ENCODE peak calls at places on chromosomes 6 and 20, in seven cellular contexts. One of them, this sample, is unnamed.
A peak's percentile ranks its signal among the peaks of the same experiment; 100 is the strongest.

GRCh38 chr6:153790048-153790447 is 249.0 kb upstream of the OPRM1 start:
- DNase-seq in H7: peak; percentile 6
- DNase-seq in T-cell: no peak
- DNase-seq in stimulated activated naive CD8-positive, alpha-beta T cell treated with anti-CD3 and anti-CD28 coated beads, Interleukin-15, Interleukin-2, amounts not matched to agents 100 U/mL and 50 U/mL, for 24 hours: no peak
- DNase-seq in Calu3: peak; percentile 23
- DNase-seq in activated CD4-positive, alpha-beta T cell treated with anti-CD3 and anti-CD28 coated beads for 36 hours: no peak
- DNase-seq in foreskin melanocyte: peak; percentile 92
- DNase-seq in this sample: no peak

GRCh38 chr20:20318318-20319161 is 49.4 kb upstream of the INSM1 start:
- DNase-seq in H7: no peak
- DNase-seq in foreskin melanocyte: no peak
- DNase-seq in activated CD4-positive, alpha-beta T cell treated with anti-CD3 and anti-CD28 coated beads for 36 hours: no peak
- DNase-seq in stimulated activated naive CD8-positive, alpha-beta T cell treated with anti-CD3 and anti-CD28 coated beads, Interleukin-15, Interleukin-2, amounts not matched to agents 100 U/mL and 50 U/mL, for 24 hours: no peak
- DNase-seq in Calu3: no peak
- DNase-seq in T-cell: no peak
- DNase-seq in this sample: no peak

GRCh38 chr20:33441142-33441955 is 2.2 kb downstream of the SNTA1 start:
- DNase-seq in Calu3: no peak
- DNase-seq in foreskin melanocyte: no peak
- DNase-seq in H7: peak; percentile 40
- DNase-seq in activated CD4-positive, alpha-beta T cell treated with anti-CD3 and anti-CD28 coated beads for 36 hours: no peak
- DNase-seq in T-cell: no peak
- DNase-seq in stimulated activated naive CD8-positive, alpha-beta T cell treated with anti-CD3 and anti-CD28 coated beads, Interleukin-15, Interleukin-2, amounts not matched to agents 100 U/mL and 50 U/mL, for 24 hours: no peak
- DNase-seq in this sample: no peak

GRCh38 chr6:1091905-1092304 is 220.0 kb upstream of the FOXQ1 start:
- DNase-seq in foreskin melanocyte: no peak
- DNase-seq in Calu3: no peak
- DNase-seq in activated CD4-positive, alpha-beta T cell treated with anti-CD3 and anti-CD28 coated beads for 36 hours: no peak
- DNase-seq in stimulated activated naive CD8-positive, alpha-beta T cell treated with anti-CD3 and anti-CD28 coated beads, Interleukin-15, Interleukin-2, amounts not matched to agents 100 U/mL and 50 U/mL, for 24 hours: no peak
- DNase-seq in H7: no peak
- DNase-seq in T-cell: no peak
- DNase-seq in this sample: no peak

GRCh38 chr6:106084106-106084963 is 1.8 kb upstream of the PRDM1 start:
- DNase-seq in H7: peak; percentile 70
- DNase-seq in T-cell: no peak
- DNase-seq in stimulated activated naive CD8-positive, alpha-beta T cell treated with anti-CD3 and anti-CD28 coated beads, Interleukin-15, Interleukin-2, amounts not matched to agents 100 U/mL and 50 U/mL, for 24 hours: no peak
- DNase-seq in Calu3: no peak
- DNase-seq in foreskin melanocyte: no peak
- DNase-seq in activated CD4-positive, alpha-beta T cell treated with anti-CD3 and anti-CD28 coated beads for 36 hours: no peak
- DNase-seq in this sample: peak; percentile 33

GRCh38 chr6:14924126-14925024 is 321.5 kb upstream of the JARID2 start:
- DNase-seq in activated CD4-positive, alpha-beta T cell treated with anti-CD3 and anti-CD28 coated beads for 36 hours: no peak
- DNase-seq in Calu3: no peak
- DNase-seq in T-cell: no peak
- DNase-seq in foreskin melanocyte: no peak
- DNase-seq in H7: peak; percentile 67
- DNase-seq in stimulated activated naive CD8-positive, alpha-beta T cell treated with anti-CD3 and anti-CD28 coated beads, Interleukin-15, Interleukin-2, amounts not matched to agents 100 U/mL and 50 U/mL, for 24 hours: no peak
- DNase-seq in this sample: no peak

GRCh38 chr6:26534681-26535465 is 3.3 kb upstream of the HMGN4 start:
- DNase-seq in activated CD4-positive, alpha-beta T cell treated with anti-CD3 and anti-CD28 coated beads for 36 hours: no peak
- DNase-seq in T-cell: no peak
- DNase-seq in H7: no peak
- DNase-seq in Calu3: no peak
- DNase-seq in stimulated activated naive CD8-positive, alpha-beta T cell treated with anti-CD3 and anti-CD28 coated beads, Interleukin-15, Interleukin-2, amounts not matched to agents 100 U/mL and 50 U/mL, for 24 hours: no peak
- DNase-seq in foreskin melanocyte: no peak
- DNase-seq in this sample: no peak

GRCh38 chr6:139547082-139547776 is 172.8 kb upstream of the CITED2 start:
- DNase-seq in Calu3: no peak
- DNase-seq in activated CD4-positive, alpha-beta T cell treated with anti-CD3 and anti-CD28 coated beads for 36 hours: no peak
- DNase-seq in foreskin melanocyte: no peak
- DNase-seq in H7: no peak
- DNase-seq in stimulated activated naive CD8-positive, alpha-beta T cell treated with anti-CD3 and anti-CD28 coated beads, Interleukin-15, Interleukin-2, amounts not matched to agents 100 U/mL and 50 U/mL, for 24 hours: no peak
- DNase-seq in T-cell: no peak
- DNase-seq in this sample: no peak

GRCh38 chr20:54321688-54322087 is 113.8 kb downstream of the PFDN4 start:
- DNase-seq in H7: no peak
- DNase-seq in activated CD4-positive, alpha-beta T cell treated with anti-CD3 and anti-CD28 coated beads for 36 hours: no peak
- DNase-seq in Calu3: no peak
- DNase-seq in T-cell: no peak
- DNase-seq in stimulated activated naive CD8-positive, alpha-beta T cell treated with anti-CD3 and anti-CD28 coated beads, Interleukin-15, Interleukin-2, amounts not matched to agents 100 U/mL and 50 U/mL, for 24 hours: no peak
- DNase-seq in foreskin melanocyte: no peak
- DNase-seq in this sample: no peak

GRCh38 chr6:148166339-148166949 is 176.2 kb upstream of the SASH1 start:
- DNase-seq in Calu3: no peak
- DNase-seq in activated CD4-positive, alpha-beta T cell treated with anti-CD3 and anti-CD28 coated beads for 36 hours: no peak
- DNase-seq in H7: peak; percentile 28
- DNase-seq in foreskin melanocyte: peak; percentile 61
- DNase-seq in T-cell: no peak
- DNase-seq in stimulated activated naive CD8-positive, alpha-beta T cell treated with anti-CD3 and anti-CD28 coated beads, Interleukin-15, Interleukin-2, amounts not matched to agents 100 U/mL and 50 U/mL, for 24 hours: no peak
- DNase-seq in this sample: no peak

GRCh38 chr20:59084041-59084841 is 41.7 kb upstream of the PRELID3B start:
- DNase-seq in stimulated activated naive CD8-positive, alpha-beta T cell treated with anti-CD3 and anti-CD28 coated beads, Interleukin-15, Interleukin-2, amounts not matched to agents 100 U/mL and 50 U/mL, for 24 hours: no peak
- DNase-seq in activated CD4-positive, alpha-beta T cell treated with anti-CD3 and anti-CD28 coated beads for 36 hours: no peak
- DNase-seq in T-cell: no peak
- DNase-seq in Calu3: no peak
- DNase-seq in foreskin melanocyte: no peak
- DNase-seq in H7: no peak
- DNase-seq in this sample: no peak

GRCh38 chr6:21188505-21189223 is 404.9 kb upstream of the SOX4 start:
- DNase-seq in stimulated activated naive CD8-positive, alpha-beta T cell treated with anti-CD3 and anti-CD28 coated beads, Interleukin-15, Interleukin-2, amounts not matched to agents 100 U/mL and 50 U/mL, for 24 hours: no peak
- DNase-seq in H7: no peak
- DNase-seq in T-cell: no peak
- DNase-seq in Calu3: no peak
- DNase-seq in foreskin melanocyte: peak; percentile 99
- DNase-seq in activated CD4-positive, alpha-beta T cell treated with anti-CD3 and anti-CD28 coated beads for 36 hours: no peak
- DNase-seq in this sample: no peak

GRCh38 chr20:35773154-35773751 is 1.4 kb downstream of the PHF20 start:
- DNase-seq in T-cell: peak; percentile 24
- DNase-seq in H7: peak; percentile 32
- DNase-seq in foreskin melanocyte: no peak
- DNase-seq in activated CD4-positive, alpha-beta T cell treated with anti-CD3 and anti-CD28 coated beads for 36 hours: peak; percentile 56
- DNase-seq in stimulated activated naive CD8-positive, alpha-beta T cell treated with anti-CD3 and anti-CD28 coated beads, Interleukin-15, Interleukin-2, amounts not matched to agents 100 U/mL and 50 U/mL, for 24 hours: peak; percentile 36
- DNase-seq in Calu3: no peak
- DNase-seq in this sample: no peak

GRCh38 chr20:51497542-51498467 is 44.7 kb downstream of the NFATC2 start:
- DNase-seq in H7: no peak
- DNase-seq in activated CD4-positive, alpha-beta T cell treated with anti-CD3 and anti-CD28 coated beads for 36 hours: peak; percentile 78
- DNase-seq in foreskin melanocyte: peak; percentile 100
- DNase-seq in Calu3: no peak
- DNase-seq in T-cell: no peak
- DNase-seq in stimulated activated naive CD8-positive, alpha-beta T cell treated with anti-CD3 and anti-CD28 coated beads, Interleukin-15, Interleukin-2, amounts not matched to agents 100 U/mL and 50 U/mL, for 24 hours: peak; percentile 65
- DNase-seq in this sample: no peak

GRCh38 chr20:33656783-33657703 is 5.1 kb upstream of the C20orf144 start:
- DNase-seq in activated CD4-positive, alpha-beta T cell treated with anti-CD3 and anti-CD28 coated beads for 36 hours: no peak
- DNase-seq in Calu3: no peak
- DNase-seq in H7: peak; percentile 47
- DNase-seq in T-cell: no peak
- DNase-seq in stimulated activated naive CD8-positive, alpha-beta T cell treated with anti-CD3 and anti-CD28 coated beads, Interleukin-15, Interleukin-2, amounts not matched to agents 100 U/mL and 50 U/mL, for 24 hours: no peak
- DNase-seq in foreskin melanocyte: no peak
- DNase-seq in this sample: no peak

GRCh38 chr6:63858691-63859090 is 223.1 kb downstream of the PHF3 start:
- DNase-seq in foreskin melanocyte: no peak
- DNase-seq in H7: no peak
- DNase-seq in activated CD4-positive, alpha-beta T cell treated with anti-CD3 and anti-CD28 coated beads for 36 hours: no peak
- DNase-seq in stimulated activated naive CD8-positive, alpha-beta T cell treated with anti-CD3 and anti-CD28 coated beads, Interleukin-15, Interleukin-2, amounts not matched to agents 100 U/mL and 50 U/mL, for 24 hours: no peak
- DNase-seq in T-cell: no peak
- DNase-seq in Calu3: no peak
- DNase-seq in this sample: no peak

GRCh38 chr6:144131248-144131709 is 19.0 kb upstream of the STX11 start:
- DNase-seq in T-cell: no peak
- DNase-seq in stimulated activated naive CD8-positive, alpha-beta T cell treated with anti-CD3 and anti-CD28 coated beads, Interleukin-15, Interleukin-2, amounts not matched to agents 100 U/mL and 50 U/mL, for 24 hours: no peak
- DNase-seq in foreskin melanocyte: no peak
- DNase-seq in H7: no peak
- DNase-seq in activated CD4-positive, alpha-beta T cell treated with anti-CD3 and anti-CD28 coated beads for 36 hours: no peak
- DNase-seq in Calu3: no peak
- DNase-seq in this sample: no peak

GRCh38 chr6:111576302-111576701 is 29.4 kb downstream of the TRAF3IP2 start:
- DNase-seq in H7: no peak
- DNase-seq in foreskin melanocyte: no peak
- DNase-seq in T-cell: no peak
- DNase-seq in Calu3: no peak
- DNase-seq in stimulated activated naive CD8-positive, alpha-beta T cell treated with anti-CD3 and anti-CD28 coated beads, Interleukin-15, Interleukin-2, amounts not matched to agents 100 U/mL and 50 U/mL, for 24 hours: no peak
- DNase-seq in activated CD4-positive, alpha-beta T cell treated with anti-CD3 and anti-CD28 coated beads for 36 hours: no peak
- DNase-seq in this sample: no peak

GRCh38 chr6:36874016-36874442 is 574 bp downstream of the PPIL1 start:
- DNase-seq in stimulated activated naive CD8-positive, alpha-beta T cell treated with anti-CD3 and anti-CD28 coated beads, Interleukin-15, Interleukin-2, amounts not matched to agents 100 U/mL and 50 U/mL, for 24 hours: no peak
- DNase-seq in foreskin melanocyte: no peak
- DNase-seq in H7: no peak
- DNase-seq in T-cell: no peak
- DNase-seq in Calu3: no peak
- DNase-seq in activated CD4-positive, alpha-beta T cell treated with anti-CD3 and anti-CD28 coated beads for 36 hours: peak; percentile 38
- DNase-seq in this sample: no peak

GRCh38 chr6:71349395-71349794 is 60.8 kb downstream of the OGFRL1 start:
- DNase-seq in H7: no peak
- DNase-seq in Calu3: no peak
- DNase-seq in stimulated activated naive CD8-positive, alpha-beta T cell treated with anti-CD3 and anti-CD28 coated beads, Interleukin-15, Interleukin-2, amounts not matched to agents 100 U/mL and 50 U/mL, for 24 hours: no peak
- DNase-seq in activated CD4-positive, alpha-beta T cell treated with anti-CD3 and anti-CD28 coated beads for 36 hours: no peak
- DNase-seq in foreskin melanocyte: no peak
- DNase-seq in T-cell: no peak
- DNase-seq in this sample: no peak

GRCh38 chr6:89368107-89368506 is 15.6 kb upstream of the UBE2J1 start:
- DNase-seq in foreskin melanocyte: no peak
- DNase-seq in H7: peak; percentile 60
- DNase-seq in T-cell: no peak
- DNase-seq in activated CD4-positive, alpha-beta T cell treated with anti-CD3 and anti-CD28 coated beads for 36 hours: peak; percentile 79
- DNase-seq in Calu3: peak; percentile 74
- DNase-seq in stimulated activated naive CD8-positive, alpha-beta T cell treated with anti-CD3 and anti-CD28 coated beads, Interleukin-15, Interleukin-2, amounts not matched to agents 100 U/mL and 50 U/mL, for 24 hours: peak; percentile 78
- DNase-seq in this sample: peak; percentile 29